ENCODE peak calls at places on chromosomes 7 and 10, in five cellular contexts. M is aorta, C is astrocyte, R is neuronal stem cell, I is left lung. S is an unnamed sample.

GRCh38 chr10:43707755-43708154 is 59.1 kb upstream of the ZNF32 start:
- DNase-seq in M (no peak), C (peak; percentile 72), R (no peak), I (no peak), S (no peak)

GRCh38 chr10:97805096-97805879 is 33.5 kb upstream of the SFRP5 start:
- DNase-seq in M (no peak), C (no peak), R (no peak), I (no peak), S (no peak)

GRCh38 chr7:92833024-92833765 is 3.2 kb downstream of the CDK6 start:
- DNase-seq in M (peak; percentile 95), C (peak; percentile 56), R (peak; percentile 60), I (peak; percentile 90), S (peak; percentile 87)

GRCh38 chr10:48211777-48212176 is 62.7 kb downstream of the FRMPD2 start:
- DNase-seq in M (no peak), C (no peak), R (no peak), I (no peak), S (no peak)

GRCh38 chr7:18086165-18087030 is 58.8 kb upstream of the PRPS1L1 start:
- DNase-seq in M (peak; percentile 89), C (peak; percentile 19), R (peak; percentile 40), I (peak; percentile 36), S (no peak)

GRCh38 chr10:31404640-31405039 is 85.6 kb downstream of the ZEB1 start:
- DNase-seq in M (no peak), C (peak; percentile 47), R (no peak), I (no peak), S (no peak)

GRCh38 chr10:49226594-49226993 is 38.4 kb upstream of the TMEM273 start:
- DNase-seq in M (no peak), C (no peak), R (no peak), I (no peak), S (no peak)

GRCh38 chr7:151058766-151059361 is 525 bp upstream of the SLC4A2 start:
- DNase-seq in M (no peak), C (peak; percentile 56), R (no peak), I (no peak), S (no peak)

GRCh38 chr7:101017099-101017777 is 2.6 kb upstream of the MUC17 start:
- DNase-seq in M (peak; percentile 88), C (peak; percentile 67), R (peak; percentile 65), I (peak; percentile 68), S (peak; percentile 87)

GRCh38 chr10:96319754-96320514 is 15.7 kb downstream of the DNTT start:
- DNase-seq in M (no peak), C (no peak), R (no peak), I (no peak), S (no peak)

GRCh38 chr7:17774701-17775288 is 165.5 kb downstream of the SNX13 start:
- DNase-seq in M (no peak), C (peak; percentile 35), R (no peak), I (no peak), S (no peak)

GRCh38 chr10:16853201-16853600 is 36.0 kb upstream of the RSU1 start:
- DNase-seq in M (no peak), C (peak; percentile 32), R (no peak), I (no peak), S (no peak)

GRCh38 chr10:35377050-35377723 is 40.9 kb downstream of the CCNY start:
- DNase-seq in M (no peak), C (no peak), R (no peak), I (no peak), S (no peak)

GRCh38 chr10:44745920-44746319 is 165.2 kb upstream of the TMEM72 start:
- DNase-seq in M (no peak), C (no peak), R (no peak), I (no peak), S (no peak)

GRCh38 chr10:131444286-131444685 is 132.8 kb upstream of the TCERG1L start:
- DNase-seq in M (no peak), C (no peak), R (no peak), I (no peak), S (no peak)

GRCh38 chr10:87092861-87093460 is 1.7 kb downstream of the GLUD1 start:
- DNase-seq in M (no peak), C (peak; percentile 25), R (no peak), I (no peak), S (no peak)

GRCh38 chr7:37577901-37578300 is 105.7 kb upstream of the GPR141 start:
- DNase-seq in M (no peak), C (no peak), R (no peak), I (no peak), S (no peak)

GRCh38 chr7:25557930-25558329 is 329.6 kb upstream of the NPVF start:
- DNase-seq in M (no peak), C (no peak), R (no peak), I (no peak), S (no peak)

GRCh38 chr10:97372233-97372875 is 28.8 kb downstream of the RRP12 start:
- DNase-seq in M (no peak), C (no peak), R (no peak), I (peak; percentile 78), S (no peak)

GRCh38 chr7:137074386-137075030 is 206.1 kb downstream of the CHRM2 start:
- DNase-seq in M (no peak), C (peak; percentile 78), R (no peak), I (no peak), S (no peak)

GRCh38 chr7:116356979-116357378 is 142.6 kb upstream of the CAV2 start:
- DNase-seq in M (no peak), C (peak; percentile 19), R (no peak), I (no peak), S (no peak)

GRCh38 chr10:126235091-126235978 is 152.9 kb downstream of the ADAM12 start:
- DNase-seq in M (no peak), C (no peak), R (no peak), I (no peak), S (no peak)

GRCh38 chr7:19489162-19489820 is 219.5 kb downstream of the POLR1F start:
- DNase-seq in M (no peak), C (no peak), R (no peak), I (no peak), S (no peak)
- H3K9me3 ChIP-seq in M (no peaks in the 10 kb centered on the region), C (peaks cover 4% of the 10 kb centered on the region), R (no peaks in the 10 kb centered on the region), I (peaks cover 2% of the 10 kb centered on the region), S (no peaks in the 10 kb centered on the region)

GRCh38 chr10:3123571-3124411 is 48.8 kb downstream of the PITRM1 start:
- DNase-seq in M (no peak), C (no peak), R (no peak), I (no peak), S (no peak)

GRCh38 chr10:3122486-3123205 is 49.9 kb downstream of the PITRM1 start:
- DNase-seq in M (no peak), C (no peak), R (no peak), I (no peak), S (no peak)

GRCh38 chr10:3119796-3120459 is 52.6 kb downstream of the PFKP start:
- DNase-seq in M (no peak), C (no peak), R (no peak), I (no peak), S (no peak)

GRCh38 chr10:3124412-3125175 is 48.0 kb downstream of the PITRM1 start:
- DNase-seq in M (no peak), C (no peak), R (no peak), I (no peak), S (no peak)

DNA sequence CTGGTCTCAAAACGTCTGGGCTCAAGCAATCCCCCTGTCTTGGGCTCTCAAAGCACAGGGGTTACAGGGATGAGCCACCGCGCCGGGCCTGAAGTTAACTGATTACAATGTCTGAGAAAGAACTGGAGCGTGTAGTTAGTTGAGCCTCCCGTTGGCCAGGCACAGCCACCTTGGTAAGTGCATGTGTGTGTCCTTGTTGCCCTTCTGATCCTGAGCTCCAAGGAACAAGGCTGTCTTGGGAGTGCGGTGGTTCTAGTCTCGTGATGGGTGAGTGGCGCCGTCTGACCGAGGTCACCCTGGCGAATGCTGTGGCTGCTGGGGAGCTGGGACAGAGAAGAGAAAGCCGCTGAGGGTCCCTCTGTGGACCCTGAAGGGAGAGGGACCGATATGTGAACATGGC is 50.5 kb downstream of the PITRM1 start:
- DNase-seq in M (no peak), C (no peak), R (no peak), I (no peak), S (no peak)
- H3K36me3 ChIP-seq in M (peaks cover 3% of the 10 kb centered on the region), C (peaks cover 42% of the 10 kb centered on the region), R (no peaks in the 10 kb centered on the region), I (no peaks in the 10 kb centered on the region), S (peaks cover 81% of the 10 kb centered on the region)

DNA sequence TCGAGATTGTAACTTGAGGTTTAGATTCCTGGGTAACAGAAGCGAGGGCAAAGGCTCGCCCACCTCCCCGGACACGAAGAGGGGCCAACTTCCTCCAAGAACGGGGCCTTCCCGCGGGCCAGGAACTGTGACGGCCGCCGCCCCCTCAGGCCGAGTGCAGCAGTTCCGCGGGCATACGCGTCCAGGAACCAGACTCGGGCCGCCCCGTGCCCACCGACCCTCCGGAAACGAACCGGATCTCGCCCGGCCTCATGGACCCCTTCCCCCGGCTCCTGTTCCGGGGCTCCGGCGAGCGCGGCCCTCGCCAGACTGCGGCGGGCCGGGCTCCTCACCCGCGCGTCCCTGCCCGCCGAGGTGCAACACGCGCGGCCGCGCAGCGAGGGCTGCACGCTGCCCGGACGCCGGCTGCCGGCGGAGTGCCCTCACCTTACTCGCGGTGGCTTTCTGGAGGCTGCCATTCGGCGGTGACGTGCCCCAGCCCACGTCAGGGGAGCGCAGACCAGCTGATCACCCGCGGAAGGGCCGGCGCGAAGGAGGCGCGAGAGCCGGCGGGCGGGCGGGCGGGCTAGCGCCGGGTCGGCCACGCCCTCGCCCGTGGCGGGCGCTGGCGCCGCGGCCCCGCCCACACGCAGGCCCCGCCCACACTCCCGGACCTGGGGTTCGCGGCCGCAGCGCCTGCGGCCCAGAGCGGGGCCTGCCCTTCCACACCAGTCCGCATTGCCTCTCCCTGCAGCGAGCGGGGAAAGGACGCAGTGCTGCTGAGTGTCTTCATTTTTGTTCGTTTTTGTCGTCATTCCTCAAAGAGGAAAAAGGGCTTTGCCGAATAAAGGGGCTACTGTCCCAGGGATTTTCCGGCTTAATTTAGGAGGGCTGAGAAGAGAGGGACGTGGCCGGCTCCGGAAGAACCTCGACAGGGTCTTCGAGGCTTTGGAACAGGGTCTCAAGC is at the start of gene XPNPEP1:
- DNase-seq in M (peak; percentile 95), C (peak; percentile 78), R (peak; percentile 72), I (peak; percentile 92), S (peak; percentile 87)
- H3K4me3 ChIP-seq in M (peak within 1 kb of the TSS; percentile 85), C (peak within 1 kb of the TSS; percentile 82), R (peak within 1 kb of the TSS; percentile 76), I (peak within 1 kb of the TSS; percentile 84), S (peak within 1 kb of the TSS; percentile 83)

GRCh38 chr10:42475168-42476098 is 162.9 kb downstream of the ZNF33B start:
- DNase-seq in M (no peak), C (no peak), R (no peak), I (no peak), S (no peak)
- H3K9me3 ChIP-seq in M (no peaks in the 10 kb centered on the region), C (peaks cover 4% of the 10 kb centered on the region), R (no peaks in the 10 kb centered on the region), I (no peaks in the 10 kb centered on the region), S (no peaks in the 10 kb centered on the region)

GRCh38 chr10:60717852-60718251 is 60.4 kb upstream of the CDK1 start:
- DNase-seq in M (no peak), C (no peak), R (no peak), I (no peak), S (no peak)
- H3K36me3 ChIP-seq in M (no peaks in the 10 kb centered on the region), C (no peaks in the 10 kb centered on the region), R (no peaks in the 10 kb centered on the region), I (no peaks in the 10 kb centered on the region), S (no peaks in the 10 kb centered on the region)